ENCODE peak calls at places on chromosomes 12 and 14, in nine cellular contexts. L is neuronal stem cell, G is spleen, D is GM23248, M is cardiac muscle cell, N is iPS DF 6.9, J is Caco-2, I is aorta, P is endodermal cell. X is an unnamed sample.

GRCh38 chr14:38404100-38404541 is 148.2 kb upstream of the CLEC14A start:
- DNase-seq in L (no peak), I (no peak), P (no peak), G (no peak), N (no peak), M (no peak), J (no peak), D (peak; percentile 90), X (no peak)

GRCh38 chr14:104898195-104898558 is 26.5 kb upstream of the PLD4 start:
- DNase-seq in I (no peak), D (no peak), N (no peak), G (no peak), J (no peak), P (peak; percentile 36), M (no peak), L (no peak), X (no peak)

GRCh38 chr12:101021911-101022388 is 188.1 kb downstream of the SLC5A8 start:
- DNase-seq in L (no peak), I (no peak), G (no peak), M (no peak), J (no peak), N (no peak), D (peak; percentile 96), P (no peak), X (no peak)

GRCh38 chr12:49673446-49674317 is 33.5 kb downstream of the FMNL3 start:
- DNase-seq in M (peak; percentile 89), I (peak; percentile 95), L (peak; percentile 69), P (peak; percentile 87), G (peak; percentile 86), D (peak; percentile 98), J (no peak), N (peak; percentile 16), X (peak; percentile 91)

GRCh38 chr12:63023926-63024325 is 89.0 kb upstream of the PPM1H start:
- DNase-seq in D (no peak), I (no peak), J (no peak), M (no peak), G (no peak), N (no peak), P (no peak), L (no peak), X (no peak)

GRCh38 chr14:51616256-51616655 is 35.5 kb upstream of the FRMD6 start:
- DNase-seq in J (no peak), G (no peak), L (no peak), D (no peak), I (no peak), M (no peak), N (no peak), P (no peak), X (no peak)

GRCh38 chr14:91059576-91060471 is 617 bp downstream of the RPS6KA5 start:
- DNase-seq in I (peak; percentile 76), D (peak; percentile 75), N (peak; percentile 20), P (peak; percentile 79), M (peak; percentile 77), J (peak; percentile 36), G (peak; percentile 93), L (peak; percentile 39), X (peak; percentile 79)

GRCh38 chr14:32167907-32168306 is 33.9 kb upstream of the RNU6-7 start:
- DNase-seq in I (no peak), M (no peak), G (no peak), D (no peak), N (no peak), P (no peak), J (no peak), L (no peak), X (no peak)

GRCh38 chr12:1907652-1908611 is 10.5 kb downstream of the CACNA2D4 start:
- DNase-seq in M (no peak), L (no peak), G (no peak), D (no peak), P (peak; percentile 82), N (no peak), J (peak; percentile 76), I (peak; percentile 78), X (peak; percentile 65)

GRCh38 chr14:73576391-73576790 is 7.4 kb downstream of the ACOT2 start:
- DNase-seq in L (no peak), I (no peak), G (no peak), J (no peak), N (no peak), D (no peak), P (no peak), M (no peak), X (no peak)

GRCh38 chr14:19902409-19902808 is 18.0 kb upstream of the OR4K5 start:
- DNase-seq in L (no peak), N (no peak), P (no peak), M (no peak), D (no peak), J (no peak), I (no peak), G (no peak), X (no peak)

GRCh38 chr12:94435511-94435927 is 24.1 kb downstream of the CEP83 start:
- DNase-seq in G (peak; percentile 25), J (no peak), M (peak; percentile 54), P (peak; percentile 70), I (no peak), L (no peak), D (no peak), N (no peak), X (no peak)

GRCh38 chr12:2248087-2248900 is 195.5 kb downstream of the CACNA1C start:
- DNase-seq in M (no peak), G (no peak), D (peak; percentile 52), J (no peak), P (no peak), N (no peak), I (no peak), L (no peak), X (no peak)

GRCh38 chr12:15520083-15520482 is 197.8 kb downstream of the PTPRO start:
- DNase-seq in D (no peak), M (no peak), J (no peak), P (peak; percentile 68), N (no peak), L (no peak), G (no peak), I (no peak), X (no peak)

GRCh38 chr14:60648934-60649814 is at the start of gene SIX1:
- DNase-seq in I (peak; percentile 90), J (peak; percentile 75), G (peak; percentile 80), P (peak; percentile 95), M (peak; percentile 90), L (peak; percentile 88), N (no peak), D (peak; percentile 97), X (peak; percentile 77)

GRCh38 chr12:116916714-116917114 is 6.0 kb downstream of the FBXW8 start:
- DNase-seq in J (peak; percentile 80), I (no peak), L (no peak), G (no peak), P (peak; percentile 76), N (no peak), M (peak; percentile 60), D (peak; percentile 76), X (peak; percentile 76)

GRCh38 chr14:77139540-77140342 is 1.9 kb downstream of the ZDHHC22 start:
- DNase-seq in J (peak; percentile 53), L (peak; percentile 60), I (no peak), G (peak; percentile 82), P (peak; percentile 95), N (no peak), D (peak; percentile 53), M (peak; percentile 73), X (no peak)

GRCh38 chr14:74507796-74508195 is 14.2 kb downstream of the ISCA2 start:
- DNase-seq in N (no peak), G (peak; percentile 42), I (no peak), L (no peak), J (no peak), M (no peak), D (no peak), P (peak; percentile 38), X (no peak)

GRCh38 chr12:12885060-12885792 is 6.1 kb upstream of the GPRC5A start:
- DNase-seq in N (no peak), M (peak; percentile 52), G (no peak), L (no peak), D (no peak), P (peak; percentile 90), I (no peak), J (peak; percentile 95), X (no peak)

DNA sequence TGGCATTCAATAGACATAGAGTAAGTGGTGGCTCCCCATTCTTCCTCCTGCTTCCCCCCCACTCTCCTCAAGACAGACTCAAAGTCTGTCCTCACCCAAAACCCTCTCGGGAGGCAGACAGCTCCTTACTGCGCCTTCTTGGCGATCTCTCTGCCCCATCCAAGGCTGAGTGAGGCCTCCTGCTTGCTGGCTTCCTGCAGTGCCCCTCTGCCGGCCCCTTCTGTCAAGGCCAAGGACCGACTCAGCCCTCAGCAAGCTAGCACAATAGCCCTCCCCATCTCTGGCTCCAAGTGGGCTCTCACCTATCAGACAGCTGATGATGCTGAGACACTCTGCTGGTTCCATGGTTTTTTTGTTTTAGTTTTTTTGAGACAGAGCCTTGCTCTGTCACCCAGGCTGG is 62.5 kb upstream of the DLK1 start:
- DNase-seq in G (no peak), L (no peak), M (no peak), P (peak; percentile 53), I (no peak), J (no peak), D (no peak), N (no peak), X (no peak)
- H3K36me3 ChIP-seq in G (no peaks in the 10 kb centered on the region), L (no peaks in the 10 kb centered on the region), M (no peaks in the 10 kb centered on the region), P (no peaks in the 10 kb centered on the region), I (no peaks in the 10 kb centered on the region), J (no peaks in the 10 kb centered on the region), D (no peaks in the 10 kb centered on the region), N (no peaks in the 10 kb centered on the region), X (no peaks in the 10 kb centered on the region)

GRCh38 chr14:58196198-58196597 is 3.8 kb upstream of the ACTR10 start:
- DNase-seq in L (no peak), N (no peak), G (no peak), D (no peak), J (no peak), M (no peak), P (no peak), I (no peak), X (no peak)
- H3K4me3 ChIP-seq in L (no peak overlapping the region), N (no peak overlapping the region), G (no peak overlapping the region), D (no peak overlapping the region), J (no peak overlapping the region), M (no peak overlapping the region), P (no peak overlapping the region), I (no peak overlapping the region), X (no peak overlapping the region)

DNA sequence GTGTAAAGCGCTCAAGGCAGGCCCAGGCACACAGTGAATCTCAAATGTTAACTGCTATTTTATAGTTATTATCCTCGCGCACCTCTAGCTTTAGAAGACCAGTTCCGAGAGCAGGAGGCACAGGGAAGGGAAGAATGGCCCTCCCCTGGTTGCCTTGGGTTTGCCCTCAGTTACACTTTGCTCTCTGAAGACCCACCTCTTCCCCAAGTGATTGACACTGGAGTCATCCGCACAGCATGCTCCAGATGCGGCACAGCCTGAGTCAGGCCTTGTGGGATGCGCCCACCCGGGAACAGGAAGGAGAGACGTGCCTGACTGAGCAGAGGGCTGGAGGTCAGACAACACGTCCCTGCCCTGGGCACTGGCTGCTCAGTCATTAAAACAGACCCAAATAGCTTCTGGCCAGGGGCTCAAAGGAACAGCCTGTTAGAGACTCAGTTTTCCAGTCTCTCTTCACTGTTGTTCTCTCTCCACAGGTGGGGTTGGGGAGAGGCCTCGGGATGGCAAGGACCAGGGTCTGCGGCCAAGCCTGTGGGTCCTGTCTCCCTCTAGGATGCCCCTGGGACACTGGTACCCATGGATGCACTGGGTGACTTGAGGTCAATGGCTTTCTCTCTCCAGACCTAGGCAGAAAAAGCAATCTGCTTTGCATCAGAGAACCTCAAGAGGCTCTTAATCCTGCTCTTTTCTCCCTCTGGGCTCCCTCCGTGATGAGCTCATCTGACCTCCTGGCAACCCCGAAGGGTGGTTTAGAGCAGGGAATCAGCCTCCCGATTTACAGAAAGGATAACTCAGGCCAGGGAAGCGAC is 13.6 kb upstream of the MLXIP start:
- DNase-seq in N (no peak), I (no peak), M (peak; percentile 74), D (peak; percentile 71), G (no peak), P (peak; percentile 90), L (no peak), J (peak; percentile 88), X (no peak)
- H3K4me1 ChIP-seq in N (peaks cover 7% of the 10 kb centered on the region), I (no peaks in the 10 kb centered on the region), M (peaks cover 26% of the 10 kb centered on the region), D (peaks cover 22% of the 10 kb centered on the region), G (peaks cover 31% of the 10 kb centered on the region), P (peaks cover 10% of the 10 kb centered on the region), L (peaks cover 20% of the 10 kb centered on the region), J (peaks cover 27% of the 10 kb centered on the region), X (peaks cover 34% of the 10 kb centered on the region)

GRCh38 chr14:22602011-22602410 is 3.9 kb downstream of the ABHD4 start:
- DNase-seq in I (no peak), P (no peak), J (no peak), G (no peak), D (no peak), L (no peak), N (no peak), M (no peak), X (no peak)
- H3K36me3 ChIP-seq in I (peaks cover 8% of the 10 kb centered on the region), P (peaks cover 49% of the 10 kb centered on the region), J (peaks cover 6% of the 10 kb centered on the region), G (peaks cover 53% of the 10 kb centered on the region), D (peaks cover 31% of the 10 kb centered on the region), L (peaks cover 29% of the 10 kb centered on the region), N (peaks cover 35% of the 10 kb centered on the region), M (peaks cover 44% of the 10 kb centered on the region), X (peaks cover 60% of the 10 kb centered on the region)